ENCODE peak calls at places on chromosomes 16 and 17, in seven cellular contexts. J is hepatocyte; B is CD4-positive, alpha-beta T cell; E is LNCaP clone FGC; G is AG10803; R is cardiac muscle cell; N is lower lobe of right lung. K is an unnamed sample.

GRCh38 chr17:4796550-4796915 is 569 bp downstream of the PSMB6 start:
- DNase-seq in R (peak), B (no peak), J (peak), N (no peak), E (no peak), G (peak), K (peak)

GRCh38 chr17:77286641-77287431 is 146.1 kb downstream of the SEC14L1 start:
- DNase-seq in B (no peak), R (peak), G (peak), J (peak), E (peak), N (peak), K (no peak)

GRCh38 chr16:66273644-66274334 is 92.7 kb upstream of the CDH5 start:
- DNase-seq in B (no peak), R (peak), E (no peak), N (no peak), J (peak), G (peak), K (no peak)

GRCh38 chr16:69838417-69838990 is 76.4 kb downstream of the WWP2 start:
- DNase-seq in E (no peak), G (no peak), B (no peak), N (no peak), J (no peak), R (peak), K (no peak)

GRCh38 chr17:19239544-19239943 is 2.4 kb downstream of the EPN2 start:
- DNase-seq in J (no peak), E (no peak), B (no peak), R (peak), G (peak), N (no peak), K (peak)

GRCh38 chr17:48470388-48471034 is 40.5 kb upstream of the SKAP1 start:
- DNase-seq in G (peak), J (no peak), R (peak), N (no peak), E (no peak), B (no peak), K (no peak)

GRCh38 chr16:49019081-49019633 is 262.5 kb downstream of the CBLN1 start:
- DNase-seq in N (no peak), R (no peak), G (peak), J (no peak), E (no peak), B (no peak), K (peak)

GRCh38 chr16:4682616-4683254 is 10.6 kb upstream of the NUDT16L1 start:
- DNase-seq in R (peak), B (no peak), G (no peak), N (peak), J (no peak), E (no peak), K (peak)

GRCh38 chr17:6328279-6328678 is 106.6 kb downstream of the AIPL1 start:
- DNase-seq in B (no peak), J (no peak), E (no peak), G (no peak), R (no peak), N (no peak), K (no peak)

GRCh38 chr16:50354629-50355456 is 13.9 kb downstream of the BRD7 start:
- DNase-seq in B (no peak), R (peak), E (no peak), J (no peak), N (no peak), G (no peak), K (no peak)

GRCh38 chr17:64107517-64108235 is 22.3 kb downstream of the ERN1 start:
- DNase-seq in N (no peak), J (no peak), G (no peak), B (no peak), R (no peak), E (peak), K (no peak)

GRCh38 chr16:20803561-20804214 is 2.6 kb downstream of the ERI2 start:
- DNase-seq in B (no peak), N (no peak), E (no peak), J (no peak), R (no peak), G (peak), K (no peak)

GRCh38 chr16:29743827-29744531 is 1.8 kb downstream of the C16orf54 start:
- DNase-seq in J (no peak), G (no peak), N (no peak), B (peak), R (no peak), E (peak), K (no peak)

GRCh38 chr17:7951143-7951792 is 19.3 kb downstream of the CNTROB start:
- DNase-seq in G (no peak), R (no peak), J (no peak), E (no peak), B (no peak), N (no peak), K (no peak)

GRCh38 chr17:78358538-78359215 is 1.2 kb downstream of the SOCS3 start:
- DNase-seq in J (no peak), R (peak), G (peak), E (no peak), B (no peak), N (peak), K (peak)

GRCh38 chr17:48757524-48757961 is 29.0 kb upstream of the HOXB13 start:
- DNase-seq in J (no peak), N (no peak), E (no peak), B (no peak), G (peak), R (no peak), K (no peak)

GRCh38 chr17:48505788-48506187 is 25.0 kb downstream of the HOXB1 start:
- DNase-seq in N (no peak), G (peak), E (peak), R (peak), J (peak), B (no peak), K (no peak)

GRCh38 chr17:2067048-2067452 is 12.1 kb downstream of the HIC1 start:
- DNase-seq in G (no peak), B (no peak), R (no peak), J (no peak), E (no peak), N (no peak), K (no peak)

GRCh38 chr17:2067559-2067958 is 12.7 kb downstream of the HIC1 start:
- DNase-seq in N (no peak), B (no peak), J (no peak), R (peak), E (no peak), G (peak), K (no peak)

GRCh38 chr17:2070241-2071023 is 15.5 kb downstream of the HIC1 start:
- DNase-seq in J (no peak), B (no peak), E (no peak), R (no peak), G (no peak), N (no peak), K (no peak)

GRCh38 chr17:2068589-2069051 is 13.7 kb downstream of the HIC1 start:
- DNase-seq in J (peak), G (peak), N (no peak), R (peak), B (no peak), E (no peak), K (peak)

GRCh38 chr17:2068101-2068518 is 13.2 kb downstream of the HIC1 start:
- DNase-seq in R (peak), B (no peak), E (no peak), J (peak), N (no peak), G (peak), K (no peak)
- TF ChIP-seq CTCF in R (peak), B (no peak), E (no peak), J (no peak), N (no peak), G (peak), K (no peak)

GRCh38 chr17:21124096-21124495 is 2.7 kb upstream of the DHRS7B start:
- DNase-seq in R (no peak), G (no peak), E (no peak), B (no peak), N (no peak), J (no peak), K (no peak)

GRCh38 chr17:21119247-21119944 is 7.4 kb upstream of the DHRS7B start:
- DNase-seq in E (peak), N (peak), J (peak), G (peak), B (peak), R (peak), K (peak)

GRCh38 chr17:21125862-21126261 is 902 bp upstream of the DHRS7B start:
- DNase-seq in N (no peak), G (no peak), B (peak), J (no peak), R (no peak), E (no peak), K (no peak)

GRCh38 chr17:21119945-21120249 is 6.9 kb upstream of the DHRS7B start:
- DNase-seq in G (no peak), N (no peak), E (no peak), B (no peak), J (no peak), R (no peak), K (no peak)
- TF ChIP-seq CTCF in G (no peak), N (no peak), E (no peak), B (peak), J (no peak), R (no peak), K (no peak)

GRCh38 chr17:9287301-9287700 is 266.0 kb downstream of the NTN1 start:
- DNase-seq in B (no peak), R (no peak), N (no peak), E (no peak), G (no peak), J (no peak), K (no peak)
- TF ChIP-seq CTCF in B (no peak), R (no peak), N (no peak), E (no peak), G (no peak), J (no peak), K (no peak)

GRCh38 chr16:1614226-1615102 is 2.3 kb downstream of the CRAMP1 start:
- DNase-seq in J (peak), N (no peak), E (no peak), B (no peak), G (peak), R (peak), K (peak)

GRCh38 chr16:1610841-1611653 is 825 bp downstream of the IFT140 start:
- DNase-seq in N (no peak), G (no peak), J (no peak), R (no peak), E (no peak), B (no peak), K (no peak)

GRCh38 chr16:1613240-1613639 is 1.1 kb downstream of the CRAMP1 start:
- DNase-seq in J (peak), B (no peak), E (no peak), G (no peak), R (no peak), N (no peak), K (no peak)

GRCh38 chr16:1613728-1614225 is 1.6 kb downstream of the CRAMP1 start:
- DNase-seq in N (no peak), E (no peak), R (peak), J (peak), G (no peak), B (no peak), K (peak)

GRCh38 chr16:1612320-1613111 is at the start of gene CRAMP1:
- DNase-seq in R (peak), J (peak), B (no peak), G (no peak), N (no peak), E (no peak), K (peak)
- TF ChIP-seq CTCF in R (no peak), J (no peak), B (no peak), G (no peak), N (no peak), E (no peak), K (no peak)

K was measured in glutamatergic neuron.